ENCODE peak calls at places on chromosomes 3 and 15, in five cellular contexts. R is NCI-H1694 treated with DMSO at 0.1 percent for 48 hours; Y is GM18507; K is nucleus accumbens; P is activated CD8-positive, alpha-beta memory T cell treated with anti-CD3 and anti-CD28 coated beads, Interleukin-2, amount 10 ng/mL, durations not matched to agents 7 days and 5 days. L is an unnamed sample.

GRCh38 chr3:194541483-194541882 is 54.7 kb upstream of the ATP13A3 start:
- DNase-seq in R (no peak), Y (no peak), K (no peak), P (no peak), L (no peak)

GRCh38 chr3:131608296-131608695 is 105.5 kb upstream of the MRPL3 start:
- DNase-seq in R (no peak), Y (no peak), K (no peak), P (no peak), L (no peak)

GRCh38 chr3:13879946-13880810 is at the start of gene WNT7A:
- DNase-seq in R (peak; percentile 6), Y (no peak), K (peak; percentile 23), P (peak; percentile 56), L (peak; percentile 50)

GRCh38 chr15:56948000-56948765 is 29.7 kb downstream of the TCF12 start:
- DNase-seq in R (no peak), Y (no peak), K (no peak), P (no peak), L (no peak)

GRCh38 chr15:80946576-80946975 is 43.0 kb downstream of the MESD start:
- DNase-seq in R (no peak), Y (no peak), K (no peak), P (no peak), L (no peak)

GRCh38 chr15:77369168-77369567 is 50.7 kb downstream of the PEAK1 start:
- DNase-seq in R (no peak), Y (no peak), K (no peak), P (no peak), L (no peak)

GRCh38 chr3:57556459-57557087 is 499 bp downstream of the PDE12 start:
- DNase-seq in R (no peak), Y (no peak), K (no peak), P (peak; percentile 57), L (no peak)

GRCh38 chr15:66832679-66833078 is 130.6 kb downstream of the SMAD6 start:
- DNase-seq in R (no peak), Y (no peak), K (no peak), P (no peak), L (no peak)

GRCh38 chr3:153658151-153658550 is 463.0 kb upstream of the ARHGEF26 start:
- DNase-seq in R (no peak), Y (no peak), K (no peak), P (no peak), L (no peak)

GRCh38 chr3:24249523-24249922 is 245.1 kb downstream of the THRB start:
- DNase-seq in R (no peak), Y (no peak), K (no peak), P (no peak), L (peak; percentile 14)

GRCh38 chr3:45112939-45113338 is 33.2 kb downstream of the CDCP1 start:
- DNase-seq in R (no peak), Y (no peak), K (no peak), P (no peak), L (no peak)

GRCh38 chr3:114595521-114596028 is 301.7 kb downstream of the TIGIT start:
- DNase-seq in R (no peak), Y (no peak), K (no peak), P (no peak), L (no peak)

GRCh38 chr3:165390171-165390570 is 194.0 kb upstream of the SLITRK3 start:
- DNase-seq in R (no peak), Y (no peak), K (no peak), P (no peak), L (no peak)

GRCh38 chr3:69009559-69010410 is 3.7 kb downstream of the EOGT start:
- DNase-seq in R (no peak), Y (no peak), K (no peak), P (no peak), L (no peak)

GRCh38 chr3:66593978-66594377 is 93.2 kb upstream of the LRIG1 start:
- DNase-seq in R (no peak), Y (no peak), K (no peak), P (no peak), L (peak; percentile 99)

GRCh38 chr3:157475921-157476395 is 27.3 kb downstream of the VEPH1 start:
- DNase-seq in R (no peak), Y (no peak), K (no peak), P (no peak), L (peak; percentile 33)

GRCh38 chr3:171851685-171852084 is 8.5 kb downstream of the TMEM212 start:
- DNase-seq in R (no peak), Y (no peak), K (no peak), P (no peak), L (no peak)

GRCh38 chr15:94412979-94413741 is 181.8 kb downstream of the MCTP2 start:
- DNase-seq in R (no peak), Y (no peak), K (no peak), P (no peak), L (peak; percentile 43)

GRCh38 chr3:40871411-40871810 is 327.9 kb upstream of the CTNNB1 start:
- DNase-seq in R (no peak), Y (no peak), K (no peak), P (no peak), L (no peak)

L was measured in bronchial epithelial cell.